ENCODE peak calls at places on chromosome 19, in four cellular contexts. K is PC-9, A is colonic mucosa, T is IMR-90. G is an unnamed sample.

GRCh38 chr19:7977723-7978040 is 27.8 kb downstream of the ELAVL1 start:
- DNase-seq in K (no peak), T (no peak), A (no peak), G (no peak)

GRCh38 chr19:51031220-51031879 is 3.5 kb downstream of the KLK12 start:
- DNase-seq in T (no peak), A (no peak), K (peak; percentile 6), G (no peak)

GRCh38 chr19:53045536-53045935 is 996 bp downstream of the ERVV-2 start:
- DNase-seq in A (no peak), T (no peak), K (no peak), G (no peak)

GRCh38 chr19:10887616-10888367 is 16.4 kb downstream of the CARM1 start:
- DNase-seq in A (no peak), T (no peak), K (no peak), G (no peak)

GRCh38 chr19:50657222-50657669 is 8.0 kb downstream of the C19orf81 start:
- DNase-seq in T (no peak), A (no peak), K (no peak), G (no peak)

GRCh38 chr19:5929646-5930045 is 15.6 kb downstream of the CAPS start:
- DNase-seq in K (no peak), T (no peak), A (no peak), G (no peak)

GRCh38 chr19:5364674-5365073 is 24.1 kb upstream of the PTPRS start:
- DNase-seq in K (no peak), T (no peak), A (no peak), G (no peak)

GRCh38 chr19:11693505-11694499 is 44.9 kb downstream of the ZNF823 start:
- DNase-seq in T (peak; percentile 75), A (peak; percentile 26), K (peak; percentile 86), G (no peak)

GRCh38 chr19:11550265-11550664 is 8.8 kb downstream of the ELOF1 start:
- DNase-seq in T (no peak), A (no peak), K (no peak), G (no peak)

GRCh38 chr19:54431255-54431838 is 16.1 kb downstream of the TTYH1 start:
- DNase-seq in T (peak; percentile 28), K (peak; percentile 94), A (no peak), G (peak; percentile 36)
- H3K27ac ChIP-seq in T (no peak overlapping the region), K (peak overlapping the region; percentile 99), A (no peak overlapping the region), G (peak overlapping the region; percentile 79)

DNA sequence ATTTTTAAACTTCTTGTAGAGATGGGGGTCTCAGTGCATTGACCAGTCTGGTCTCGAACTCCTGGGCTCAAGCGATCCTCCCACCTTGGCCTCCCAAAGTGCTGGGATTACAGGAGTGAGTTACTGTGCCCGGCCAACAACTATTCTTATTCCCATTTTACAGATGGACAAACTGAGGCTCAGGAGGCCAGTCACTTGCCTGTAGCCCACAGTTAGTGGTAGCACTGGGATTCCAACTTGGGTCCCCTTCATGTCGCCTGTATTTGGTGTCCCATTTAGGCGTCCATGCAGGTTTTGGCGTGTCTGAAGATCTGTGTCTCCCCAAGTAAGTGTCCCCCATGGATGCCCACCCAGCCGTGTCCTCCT is 791 bp upstream of the AXL start:
- DNase-seq in A (no peak), K (no peak), T (no peak), G (no peak)
- H3K27ac ChIP-seq in A (no peak overlapping the region), K (no peak overlapping the region), T (peak overlapping the region; percentile 99), G (peak overlapping the region; percentile 77)

GRCh38 chr19:46412034-46412982 is 1.1 kb downstream of the CCDC8 start:
- DNase-seq in K (no peak), A (no peak), T (no peak), G (no peak)
- H3K27ac ChIP-seq in K (no peak overlapping the region), A (no peak overlapping the region), T (peak overlapping the region; percentile 84), G (peak overlapping the region; percentile 37)

GRCh38 chr19:14479985-14480694 is 5.0 kb upstream of the PTGER1 start:
- DNase-seq in K (no peak), T (peak; percentile 20), A (no peak), G (no peak)
- H3K27ac ChIP-seq in K (no peak overlapping the region), T (peak overlapping the region; percentile 4), A (no peak overlapping the region), G (no peak overlapping the region)

DNA sequence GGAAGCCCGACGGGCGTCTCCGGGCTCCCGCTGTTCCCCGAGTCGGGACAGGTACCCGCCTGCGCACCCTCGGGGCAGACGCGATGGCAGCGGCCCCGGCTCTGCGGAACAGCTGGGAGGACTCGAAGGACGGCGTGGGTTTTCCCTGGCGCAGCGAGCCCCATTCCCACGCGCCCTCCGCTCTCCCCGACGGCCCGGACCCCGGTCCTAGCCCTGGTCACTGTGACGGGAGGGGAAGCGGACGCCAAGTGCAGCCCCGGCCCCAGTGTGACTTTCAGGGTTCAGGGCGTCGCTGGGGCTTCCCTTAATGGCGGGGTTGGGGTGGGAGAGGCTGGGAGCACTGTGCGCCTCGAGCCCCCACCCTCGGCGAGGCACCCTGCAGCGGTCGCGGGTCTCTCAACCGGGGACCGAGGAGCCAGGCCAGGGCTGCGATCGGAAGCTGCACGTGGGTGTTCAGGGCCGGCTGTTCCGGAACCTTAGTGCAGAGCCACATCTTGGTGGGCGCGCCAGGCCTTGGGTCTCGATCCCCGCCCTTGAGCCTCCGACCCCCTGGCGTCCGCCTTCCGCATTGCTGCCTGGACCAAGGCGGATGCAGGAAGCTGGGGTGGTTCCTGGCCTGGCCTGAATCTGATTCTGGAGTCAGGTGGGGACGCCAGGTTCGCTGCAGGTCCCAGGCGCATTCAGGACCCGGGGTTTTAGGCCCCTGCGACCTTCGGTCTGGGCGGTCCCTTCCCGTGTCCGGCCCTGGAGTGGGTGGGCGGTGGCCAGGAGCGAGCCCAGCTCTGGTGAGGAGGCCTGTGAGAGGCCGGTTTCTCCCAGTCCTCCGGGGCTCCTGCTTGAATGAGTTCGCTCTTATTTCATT is 3.5 kb downstream of the LGALS7B start:
- DNase-seq in A (peak; percentile 69), K (no peak), T (no peak), G (no peak)
- H3K27ac ChIP-seq in A (no peak overlapping the region), K (peak overlapping the region; percentile 38), T (peak overlapping the region; percentile 1), G (peak overlapping the region; percentile 97)

GRCh38 chr19:48967346-48968178 is 2.5 kb downstream of the FTL start:
- DNase-seq in A (no peak), T (peak; percentile 67), K (peak; percentile 38), G (no peak)

GRCh38 chr19:48966541-48967345 is 1.6 kb downstream of the FTL start:
- DNase-seq in T (no peak), K (peak; percentile 44), A (no peak), G (no peak)

GRCh38 chr19:48968813-48969218 is 3.7 kb downstream of the FTL start:
- DNase-seq in A (no peak), K (no peak), T (no peak), G (no peak)

GRCh38 chr19:48969276-48970138 is 4.4 kb downstream of the FTL start:
- DNase-seq in T (no peak), A (no peak), K (peak; percentile 79), G (no peak)

GRCh38 chr19:48968179-48968661 is 3.1 kb downstream of the FTL start:
- DNase-seq in T (peak; percentile 49), K (no peak), A (no peak), G (no peak)
- H3K27ac ChIP-seq in T (no peak overlapping the region), K (peak overlapping the region; percentile 37), A (peak overlapping the region; percentile 76), G (peak overlapping the region; percentile 75)

G was measured in epithelial cell of prostate.